ENCODE peak calls at places on chromosomes 3 and 15, in ten cellular contexts. X is transverse colon; W is GM23248; N is CD8-positive, alpha-beta T cell; C is bronchial epithelial cell; L is right cardiac atrium; Z is esophagus squamous epithelium; K is AG10803; T is right lobe of liver; Y is ovary. M is an unnamed sample.

GRCh38 chr15:88018865-88019626 is 237.5 kb downstream of the NTRK3 start:
- DNase-seq in X (no peak), W (peak), N (no peak), C (peak), L (no peak), Z (no peak), K (peak), T (no peak), Y (no peak), M (no peak)

GRCh38 chr15:68608206-68608843 is 29.5 kb downstream of the CORO2B start:
- DNase-seq in X (peak), W (no peak), N (no peak), C (no peak), L (peak), Z (no peak), K (peak), T (peak), Y (peak), M (no peak)

GRCh38 chr3:56347219-56347871 is 120.9 kb downstream of the ERC2 start:
- DNase-seq in X (peak), W (peak), N (no peak), C (peak), L (peak), Z (no peak), K (no peak), T (peak), Y (no peak), M (peak)

GRCh38 chr3:183181606-183182005 is 19.1 kb upstream of the LAMP3 start:
- DNase-seq in X (no peak), W (no peak), N (no peak), C (no peak), L (no peak), Z (no peak), K (no peak), T (peak), Y (no peak), M (no peak)

GRCh38 chr15:64903331-64903950 is 8.3 kb upstream of the ANKDD1A start:
- DNase-seq in X (no peak), W (no peak), N (no peak), C (no peak), L (no peak), Z (no peak), K (no peak), T (no peak), Y (no peak), M (no peak)

GRCh38 chr15:92636401-92636949 is 19.1 kb downstream of the FAM174B start:
- DNase-seq in X (no peak), W (no peak), N (no peak), C (no peak), L (no peak), Z (no peak), K (no peak), T (peak), Y (no peak), M (no peak)

GRCh38 chr3:123024056-123024455 is 3.5 kb downstream of the SEMA5B start:
- DNase-seq in X (no peak), W (no peak), N (no peak), C (no peak), L (no peak), Z (no peak), K (no peak), T (no peak), Y (no peak), M (no peak)

GRCh38 chr15:69160976-69161877 is 792 bp downstream of the GLCE start:
- DNase-seq in X (peak), W (peak), N (no peak), C (peak), L (peak), Z (no peak), K (peak), T (peak), Y (peak), M (peak)

GRCh38 chr15:43370310-43370974 is 401 bp downstream of the ZSCAN29 start:
- DNase-seq in X (peak), W (peak), N (no peak), C (peak), L (peak), Z (no peak), K (peak), T (no peak), Y (peak), M (no peak)

GRCh38 chr3:28678083-28678482 is 329.5 kb upstream of the AZI2 start:
- DNase-seq in X (no peak), W (peak), N (no peak), C (no peak), L (no peak), Z (no peak), K (no peak), T (no peak), Y (no peak), M (no peak)

GRCh38 chr3:46853441-46854410 is 9.5 kb downstream of the MYL3 start:
- DNase-seq in X (no peak), W (no peak), N (no peak), C (no peak), L (no peak), Z (no peak), K (no peak), T (peak), Y (no peak), M (peak)

GRCh38 chr3:40404591-40405198 is 17.7 kb downstream of the ENTPD3 start:
- DNase-seq in X (no peak), W (no peak), N (no peak), C (no peak), L (no peak), Z (no peak), K (no peak), T (no peak), Y (no peak), M (no peak)

GRCh38 chr3:101950510-101950909 is 101.2 kb downstream of the NFKBIZ start:
- DNase-seq in X (no peak), W (peak), N (no peak), C (peak), L (no peak), Z (no peak), K (peak), T (no peak), Y (no peak), M (no peak)

GRCh38 chr15:70281811-70282307 is 184.1 kb upstream of the TLE3 start:
- DNase-seq in X (no peak), W (peak), N (no peak), C (peak), L (no peak), Z (no peak), K (peak), T (no peak), Y (no peak), M (peak)

GRCh38 chr3:57923101-57923500 is 85.1 kb upstream of the FLNB start:
- DNase-seq in X (no peak), W (no peak), N (no peak), C (no peak), L (no peak), Z (no peak), K (no peak), T (no peak), Y (no peak), M (no peak)

GRCh38 chr15:60002528-60003218 is 1.4 kb upstream of the FOXB1 start:
- DNase-seq in X (no peak), W (no peak), N (no peak), C (no peak), L (no peak), Z (no peak), K (no peak), T (no peak), Y (no peak), M (no peak)

GRCh38 chr15:60004846-60005351 is 788 bp downstream of the FOXB1 start:
- DNase-seq in X (no peak), W (peak), N (no peak), C (no peak), L (no peak), Z (no peak), K (peak), T (no peak), Y (no peak), M (peak)

GRCh38 chr15:60003243-60004018 is 680 bp upstream of the FOXB1 start:
- DNase-seq in X (no peak), W (no peak), N (no peak), C (no peak), L (no peak), Z (no peak), K (no peak), T (no peak), Y (no peak), M (no peak)

GRCh38 chr15:60005352-60006202 is 1.5 kb downstream of the FOXB1 start:
- DNase-seq in X (no peak), W (no peak), N (no peak), C (no peak), L (no peak), Z (no peak), K (no peak), T (no peak), Y (no peak), M (no peak)

DNA sequence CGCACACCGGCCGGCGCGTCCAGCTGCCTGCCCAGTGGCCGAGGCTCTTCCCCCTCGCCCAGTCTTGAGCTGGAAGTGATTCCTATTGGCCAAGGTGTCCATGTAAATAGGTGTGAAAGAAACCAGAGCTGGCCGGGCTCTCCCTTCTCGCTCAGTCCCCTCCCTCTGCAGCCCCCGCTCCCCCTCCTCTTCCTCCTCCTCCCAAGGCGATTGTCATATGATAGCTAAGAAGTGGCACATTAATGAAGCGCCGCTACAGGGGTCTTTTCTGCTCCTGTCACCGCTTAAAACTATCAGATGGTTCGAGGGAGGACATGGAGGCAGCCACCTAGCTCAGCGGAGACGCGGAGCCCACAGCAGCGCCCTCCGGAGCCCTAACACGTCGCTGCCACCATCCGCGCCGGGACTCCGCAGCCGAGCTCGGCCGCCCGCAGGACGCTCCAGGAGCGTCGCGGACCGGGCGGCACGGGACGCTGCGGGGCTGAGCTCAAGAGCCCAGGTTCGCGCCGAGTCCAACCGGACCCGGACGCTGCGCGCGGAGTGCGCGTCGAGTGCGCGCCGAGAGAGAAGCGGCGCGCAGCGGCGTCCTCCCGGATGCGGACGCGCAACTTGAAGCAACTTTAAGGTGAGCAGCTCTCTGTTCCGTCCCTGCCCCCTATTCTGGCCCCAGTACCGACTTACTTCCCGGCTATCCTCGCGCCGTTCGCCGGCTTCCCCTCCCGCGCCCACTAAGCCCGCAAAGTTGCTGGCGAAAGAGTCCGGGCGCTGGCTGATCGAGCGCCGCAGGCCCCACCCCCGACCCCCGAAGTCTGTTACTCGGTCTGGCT is at the start of gene FOXB1:
- DNase-seq in X (no peak), W (no peak), N (no peak), C (no peak), L (no peak), Z (no peak), K (no peak), T (no peak), Y (no peak), M (no peak)
- H3K4me3 ChIP-seq in X (peak), W (no peak), N (peak), C (no peak), L (peak), Z (no peak), K (peak), T (no peak), Y (no peak), M (peak)

GRCh38 chr15:74836846-74837245 is 6.1 kb downstream of the ULK3 start:
- DNase-seq in X (no peak), W (no peak), N (no peak), C (no peak), L (no peak), Z (no peak), K (no peak), T (no peak), Y (no peak), M (no peak)
- H3K4me3 ChIP-seq in X (no peak), W (no peak), N (no peak), C (no peak), L (no peak), Z (no peak), K (no peak), T (no peak), Y (no peak), M (no peak)

DNA sequence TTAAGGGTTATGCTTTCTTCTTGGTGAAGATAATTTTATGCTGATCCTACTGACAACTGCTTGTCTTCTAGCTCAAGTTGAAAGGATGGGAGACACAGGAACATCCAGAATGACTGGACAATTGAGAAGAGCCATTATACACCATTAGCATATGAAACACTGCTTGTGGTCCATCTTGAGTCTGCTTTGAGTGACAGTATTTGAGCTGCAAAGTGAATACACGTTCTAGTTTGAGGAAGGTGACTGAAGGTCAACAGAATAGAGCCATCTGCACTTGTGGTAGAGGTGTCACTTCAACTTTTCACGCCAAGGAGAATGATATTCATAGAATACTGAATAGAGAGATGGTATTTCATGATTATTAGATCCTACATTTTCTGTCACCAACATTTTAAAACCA is 315.5 kb downstream of the MCTP2 start:
- DNase-seq in X (no peak), W (no peak), N (no peak), C (no peak), L (no peak), Z (no peak), K (no peak), T (no peak), Y (no peak), M (no peak)
- H3K4me3 ChIP-seq in X (no peak), W (no peak), N (no peak), C (no peak), L (no peak), Z (no peak), K (no peak), T (no peak), Y (no peak), M (no peak)

GRCh38 chr3:158532099-158532734 is 38.8 kb upstream of the MLF1 start:
- DNase-seq in X (no peak), W (peak), N (no peak), C (peak), L (no peak), Z (no peak), K (peak), T (no peak), Y (no peak), M (no peak)
- H3K4me3 ChIP-seq in X (no peak), W (no peak), N (no peak), C (no peak), L (no peak), Z (no peak), K (no peak), T (no peak), Y (no peak), M (no peak)

GRCh38 chr15:38254065-38254883 is 1.6 kb downstream of the SPRED1 start:
- DNase-seq in X (peak), W (peak), N (no peak), C (peak), L (peak), Z (no peak), K (peak), T (peak), Y (peak), M (no peak)

GRCh38 chr15:38257676-38258075 is 5.0 kb downstream of the SPRED1 start:
- DNase-seq in X (no peak), W (no peak), N (no peak), C (no peak), L (no peak), Z (no peak), K (no peak), T (no peak), Y (no peak), M (no peak)

GRCh38 chr15:38253448-38253847 is 812 bp downstream of the SPRED1 start:
- DNase-seq in X (peak), W (peak), N (no peak), C (peak), L (no peak), Z (no peak), K (peak), T (no peak), Y (no peak), M (no peak)

GRCh38 chr15:38252481-38253311 is at the start of gene SPRED1:
- DNase-seq in X (peak), W (peak), N (no peak), C (no peak), L (peak), Z (no peak), K (peak), T (peak), Y (peak), M (peak)

DNA sequence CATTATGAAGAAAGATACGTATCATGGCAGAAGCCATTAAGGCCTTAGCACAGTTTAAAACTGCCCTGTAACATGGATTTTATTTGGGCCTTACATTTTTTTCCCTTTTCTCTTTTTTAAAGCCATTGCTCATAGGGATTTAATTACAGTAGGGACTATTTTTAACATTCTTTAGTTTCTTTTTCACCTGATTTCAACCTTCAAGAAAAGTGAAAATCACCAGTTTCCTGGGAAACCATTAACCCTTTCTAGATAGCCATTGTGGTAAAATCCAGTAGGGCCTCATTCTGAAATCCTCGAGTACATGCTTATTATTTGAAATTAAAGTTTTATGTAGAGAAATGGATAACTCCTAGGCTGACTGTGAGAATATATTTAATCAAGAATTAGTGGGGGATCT is 3.1 kb downstream of the SPRED1 start:
- DNase-seq in X (no peak), W (peak), N (no peak), C (no peak), L (no peak), Z (no peak), K (no peak), T (no peak), Y (no peak), M (no peak)
- H3K4me3 ChIP-seq in X (no peak), W (peak), N (no peak), C (no peak), L (peak), Z (peak), K (peak), T (no peak), Y (no peak), M (peak)

M was measured in upper lobe of right lung.